ENCODE peak calls at places on chromosomes 5 and 9, in ten cellular contexts. One of them, this sample, is unnamed.
A peak's percentile ranks its signal among the peaks of the same experiment; 100 is the strongest.

GRCh38 chr5:55141945-55142690 is 17.9 kb upstream of the GPX8 start:
- DNase-seq in prostate gland: no peak
- DNase-seq in heart right ventricle: no peak
- DNase-seq in vagina: no peak
- DNase-seq in thyroid gland: no peak
- DNase-seq in tibial nerve: no peak
- DNase-seq in Caco-2: no peak
- DNase-seq in left ventricle myocardium inferior: no peak
- DNase-seq in kidney: no peak
- DNase-seq in lung: no peak
- DNase-seq in this sample: no peak

GRCh38 chr9:120841930-120842684 is 615 bp downstream of the PSMD5 start:
- DNase-seq in Caco-2: no peak
- DNase-seq in tibial nerve: no peak
- DNase-seq in thyroid gland: no peak
- DNase-seq in left ventricle myocardium inferior: no peak
- DNase-seq in heart right ventricle: no peak
- DNase-seq in kidney: no peak
- DNase-seq in prostate gland: peak; percentile 30
- DNase-seq in lung: no peak
- DNase-seq in vagina: no peak
- DNase-seq in this sample: no peak

GRCh38 chr5:81830602-81831001 is 79.7 kb upstream of the SSBP2 start:
- DNase-seq in heart right ventricle: no peak
- DNase-seq in thyroid gland: no peak
- DNase-seq in kidney: no peak
- DNase-seq in left ventricle myocardium inferior: no peak
- DNase-seq in tibial nerve: no peak
- DNase-seq in lung: no peak
- DNase-seq in prostate gland: no peak
- DNase-seq in Caco-2: no peak
- DNase-seq in vagina: no peak
- DNase-seq in this sample: no peak

GRCh38 chr9:11269036-11269435 is 656.2 kb upstream of the PTPRD start:
- DNase-seq in left ventricle myocardium inferior: no peak
- DNase-seq in vagina: no peak
- DNase-seq in prostate gland: no peak
- DNase-seq in Caco-2: no peak
- DNase-seq in heart right ventricle: no peak
- DNase-seq in tibial nerve: no peak
- DNase-seq in thyroid gland: no peak
- DNase-seq in lung: no peak
- DNase-seq in kidney: no peak
- DNase-seq in this sample: no peak

GRCh38 chr9:12554636-12555035 is 138.5 kb upstream of the TYRP1 start:
- DNase-seq in kidney: no peak
- DNase-seq in Caco-2: peak; percentile 8
- DNase-seq in lung: no peak
- DNase-seq in thyroid gland: no peak
- DNase-seq in heart right ventricle: no peak
- DNase-seq in vagina: no peak
- DNase-seq in prostate gland: no peak
- DNase-seq in tibial nerve: no peak
- DNase-seq in left ventricle myocardium inferior: no peak
- DNase-seq in this sample: no peak

GRCh38 chr5:136311999-136312398 is 53.3 kb downstream of the TRPC7 start:
- DNase-seq in tibial nerve: no peak
- DNase-seq in heart right ventricle: no peak
- DNase-seq in left ventricle myocardium inferior: no peak
- DNase-seq in vagina: no peak
- DNase-seq in thyroid gland: no peak
- DNase-seq in prostate gland: no peak
- DNase-seq in lung: no peak
- DNase-seq in Caco-2: no peak
- DNase-seq in kidney: no peak
- DNase-seq in this sample: no peak

GRCh38 chr5:93604119-93604963 is 21.3 kb downstream of the NR2F1 start:
- DNase-seq in kidney: peak; percentile 83
- DNase-seq in prostate gland: no peak
- DNase-seq in vagina: no peak
- DNase-seq in Caco-2: no peak
- DNase-seq in thyroid gland: peak; percentile 35
- DNase-seq in tibial nerve: no peak
- DNase-seq in left ventricle myocardium inferior: no peak
- DNase-seq in lung: no peak
- DNase-seq in heart right ventricle: no peak
- DNase-seq in this sample: no peak

GRCh38 chr5:177369050-177369912 is 11.6 kb downstream of the RGS14 start:
- DNase-seq in prostate gland: no peak
- DNase-seq in Caco-2: peak; percentile 69
- DNase-seq in thyroid gland: peak; percentile 28
- DNase-seq in tibial nerve: no peak
- DNase-seq in lung: no peak
- DNase-seq in left ventricle myocardium inferior: no peak
- DNase-seq in kidney: no peak
- DNase-seq in heart right ventricle: no peak
- DNase-seq in vagina: no peak
- DNase-seq in this sample: no peak

GRCh38 chr9:132406554-132407122 is at the start of gene TTF1:
- DNase-seq in prostate gland: peak; percentile 80
- DNase-seq in lung: peak; percentile 93
- DNase-seq in Caco-2: peak; percentile 89
- DNase-seq in heart right ventricle: peak; percentile 93
- DNase-seq in thyroid gland: peak; percentile 88
- DNase-seq in tibial nerve: peak; percentile 67
- DNase-seq in left ventricle myocardium inferior: peak; percentile 90
- DNase-seq in vagina: no peak
- DNase-seq in kidney: peak; percentile 97
- DNase-seq in this sample: peak; percentile 92

GRCh38 chr9:124594215-124594614 is 87.0 kb upstream of the NR5A1 start:
- DNase-seq in vagina: no peak
- DNase-seq in thyroid gland: peak; percentile 10
- DNase-seq in kidney: no peak
- DNase-seq in Caco-2: no peak
- DNase-seq in prostate gland: no peak
- DNase-seq in heart right ventricle: no peak
- DNase-seq in left ventricle myocardium inferior: no peak
- DNase-seq in tibial nerve: no peak
- DNase-seq in lung: no peak
- DNase-seq in this sample: no peak

DNA sequence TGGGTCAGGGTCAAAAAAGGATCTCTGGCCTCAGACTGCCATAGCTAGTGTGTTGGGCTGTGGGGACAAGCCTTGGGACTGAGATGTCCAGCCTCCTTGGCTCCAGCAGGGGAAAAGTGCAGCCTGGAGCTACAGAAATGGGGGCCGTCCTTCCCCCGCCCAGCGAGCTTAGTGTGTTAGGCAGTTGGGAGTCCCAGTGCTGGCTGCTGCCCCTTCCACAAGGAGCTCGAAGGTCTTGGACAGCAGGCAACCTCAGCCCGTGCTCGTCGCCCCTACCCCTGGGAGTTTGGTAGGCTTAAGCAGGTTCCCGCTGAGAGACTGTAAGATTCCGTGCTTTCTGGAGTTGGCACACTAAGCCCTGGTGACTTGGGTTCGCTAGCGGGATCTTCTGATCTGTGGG is 293.0 kb upstream of the CDH12 start:
- DNase-seq in thyroid gland: no peak
- DNase-seq in vagina: no peak
- DNase-seq in kidney: peak; percentile 46
- DNase-seq in lung: no peak
- DNase-seq in heart right ventricle: no peak
- DNase-seq in prostate gland: no peak
- DNase-seq in tibial nerve: no peak
- DNase-seq in left ventricle myocardium inferior: no peak
- DNase-seq in Caco-2: no peak
- DNase-seq in this sample: no peak
- H3K4me3 ChIP-seq in thyroid gland: no peak overlapping the region
- H3K4me3 ChIP-seq in vagina: no peak overlapping the region
- H3K4me3 ChIP-seq in kidney: no peak overlapping the region
- H3K4me3 ChIP-seq in lung: no peak overlapping the region
- H3K4me3 ChIP-seq in heart right ventricle: no peak overlapping the region
- H3K4me3 ChIP-seq in prostate gland: no peak overlapping the region
- H3K4me3 ChIP-seq in tibial nerve: no peak overlapping the region
- H3K4me3 ChIP-seq in left ventricle myocardium inferior: no peak overlapping the region
- H3K4me3 ChIP-seq in Caco-2: no peak overlapping the region
- H3K4me3 ChIP-seq in this sample: no peak overlapping the region

GRCh38 chr9:72361227-72361626 is 3.8 kb downstream of the ZFAND5 start:
- DNase-seq in thyroid gland: no peak
- DNase-seq in lung: no peak
- DNase-seq in vagina: no peak
- DNase-seq in left ventricle myocardium inferior: no peak
- DNase-seq in prostate gland: no peak
- DNase-seq in Caco-2: no peak
- DNase-seq in tibial nerve: no peak
- DNase-seq in kidney: no peak
- DNase-seq in heart right ventricle: no peak
- DNase-seq in this sample: no peak
- H3K4me1 ChIP-seq in thyroid gland: peaks cover 52% of the 10 kb centered on the region
- H3K4me1 ChIP-seq in lung: peaks cover 31% of the 10 kb centered on the region
- H3K4me1 ChIP-seq in vagina: peaks cover 66% of the 10 kb centered on the region
- H3K4me1 ChIP-seq in left ventricle myocardium inferior: peaks cover 89% of the 10 kb centered on the region
- H3K4me1 ChIP-seq in prostate gland: no peaks in the 10 kb centered on the region
- H3K4me1 ChIP-seq in Caco-2: no peaks in the 10 kb centered on the region
- H3K4me1 ChIP-seq in tibial nerve: peaks cover 44% of the 10 kb centered on the region
- H3K4me1 ChIP-seq in kidney: peaks cover 41% of the 10 kb centered on the region
- H3K4me1 ChIP-seq in heart right ventricle: peaks cover 68% of the 10 kb centered on the region
- H3K4me1 ChIP-seq in this sample: no peaks in the 10 kb centered on the region

GRCh38 chr5:151245820-151246219 is 7.2 kb upstream of the GM2A start:
- DNase-seq in vagina: no peak
- DNase-seq in lung: no peak
- DNase-seq in heart right ventricle: no peak
- DNase-seq in prostate gland: no peak
- DNase-seq in thyroid gland: no peak
- DNase-seq in kidney: no peak
- DNase-seq in Caco-2: no peak
- DNase-seq in left ventricle myocardium inferior: no peak
- DNase-seq in tibial nerve: no peak
- DNase-seq in this sample: no peak
- H3K4me3 ChIP-seq in vagina: no peak overlapping the region
- H3K4me3 ChIP-seq in lung: no peak overlapping the region
- H3K4me3 ChIP-seq in heart right ventricle: no peak overlapping the region
- H3K4me3 ChIP-seq in prostate gland: no peak overlapping the region
- H3K4me3 ChIP-seq in thyroid gland: no peak overlapping the region
- H3K4me3 ChIP-seq in kidney: no peak overlapping the region
- H3K4me3 ChIP-seq in Caco-2: no peak overlapping the region
- H3K4me3 ChIP-seq in left ventricle myocardium inferior: no peak overlapping the region
- H3K4me3 ChIP-seq in tibial nerve: no peak overlapping the region
- H3K4me3 ChIP-seq in this sample: no peak overlapping the region

GRCh38 chr9:128684325-128685021 is 4.5 kb upstream of the SET start:
- DNase-seq in kidney: peak; percentile 95
- DNase-seq in left ventricle myocardium inferior: peak; percentile 71
- DNase-seq in heart right ventricle: peak; percentile 72
- DNase-seq in prostate gland: peak; percentile 91
- DNase-seq in thyroid gland: peak; percentile 94
- DNase-seq in vagina: no peak
- DNase-seq in Caco-2: peak; percentile 88
- DNase-seq in lung: peak; percentile 90
- DNase-seq in tibial nerve: peak; percentile 52
- DNase-seq in this sample: peak; percentile 77
- H3K4me1 ChIP-seq in kidney: peaks cover 13% of the 10 kb centered on the region
- H3K4me1 ChIP-seq in left ventricle myocardium inferior: peaks cover 33% of the 10 kb centered on the region
- H3K4me1 ChIP-seq in heart right ventricle: peaks cover 29% of the 10 kb centered on the region
- H3K4me1 ChIP-seq in prostate gland: peaks cover 9% of the 10 kb centered on the region
- H3K4me1 ChIP-seq in thyroid gland: peaks cover 27% of the 10 kb centered on the region
- H3K4me1 ChIP-seq in vagina: peaks cover 39% of the 10 kb centered on the region
- H3K4me1 ChIP-seq in Caco-2: peaks cover 24% of the 10 kb centered on the region
- H3K4me1 ChIP-seq in lung: peaks cover 5% of the 10 kb centered on the region
- H3K4me1 ChIP-seq in tibial nerve: no peaks in the 10 kb centered on the region
- H3K4me1 ChIP-seq in this sample: peaks cover 13% of the 10 kb centered on the region

DNA sequence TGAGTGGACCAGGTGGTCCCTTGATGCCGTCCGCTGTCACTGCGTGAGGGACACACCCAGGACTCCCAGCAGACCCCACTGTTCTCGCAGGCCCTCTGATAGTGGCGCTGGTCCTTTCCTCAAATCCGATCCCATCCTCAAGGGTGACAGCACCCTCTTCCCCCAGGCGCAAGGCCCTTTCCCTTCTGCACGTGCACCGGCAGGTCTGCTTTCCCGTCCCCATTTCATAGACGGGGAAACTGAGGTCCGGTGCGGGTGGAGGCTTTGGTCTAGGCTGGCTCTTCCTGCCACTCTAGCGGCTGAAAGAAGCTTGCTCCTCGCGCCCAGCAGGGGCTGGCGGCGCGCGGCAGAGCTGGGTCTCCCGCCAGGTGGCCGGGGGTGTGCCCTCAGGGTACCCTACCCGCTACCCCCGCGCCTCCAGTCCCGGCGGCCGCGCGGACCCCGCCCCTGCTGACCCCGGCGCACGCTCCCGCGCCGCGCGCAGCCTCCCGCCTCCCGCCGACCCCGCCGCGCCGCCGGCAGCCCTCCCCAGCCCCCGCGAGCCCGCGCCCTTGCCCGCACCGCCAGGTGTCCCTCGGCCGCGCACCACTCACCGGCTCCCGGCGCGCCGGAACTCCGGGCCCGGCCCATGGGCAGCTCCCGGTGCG is 453 bp downstream of the RASGEF1C start:
- DNase-seq in thyroid gland: peak; percentile 17
- DNase-seq in lung: no peak
- DNase-seq in tibial nerve: no peak
- DNase-seq in Caco-2: peak; percentile 57
- DNase-seq in kidney: no peak
- DNase-seq in heart right ventricle: no peak
- DNase-seq in prostate gland: no peak
- DNase-seq in vagina: no peak
- DNase-seq in left ventricle myocardium inferior: no peak
- DNase-seq in this sample: no peak
- H3K4me3 ChIP-seq in thyroid gland: no peak overlapping the region
- H3K4me3 ChIP-seq in lung: no peak overlapping the region
- H3K4me3 ChIP-seq in tibial nerve: peak overlapping the region; percentile 42
- H3K4me3 ChIP-seq in Caco-2: peak overlapping the region; percentile 53
- H3K4me3 ChIP-seq in kidney: no peak overlapping the region
- H3K4me3 ChIP-seq in heart right ventricle: peak overlapping the region; percentile 21
- H3K4me3 ChIP-seq in prostate gland: peak overlapping the region; percentile 31
- H3K4me3 ChIP-seq in vagina: peak overlapping the region; percentile 31
- H3K4me3 ChIP-seq in left ventricle myocardium inferior: peak overlapping the region; percentile 59
- H3K4me3 ChIP-seq in this sample: peak overlapping the region; percentile 43

DNA sequence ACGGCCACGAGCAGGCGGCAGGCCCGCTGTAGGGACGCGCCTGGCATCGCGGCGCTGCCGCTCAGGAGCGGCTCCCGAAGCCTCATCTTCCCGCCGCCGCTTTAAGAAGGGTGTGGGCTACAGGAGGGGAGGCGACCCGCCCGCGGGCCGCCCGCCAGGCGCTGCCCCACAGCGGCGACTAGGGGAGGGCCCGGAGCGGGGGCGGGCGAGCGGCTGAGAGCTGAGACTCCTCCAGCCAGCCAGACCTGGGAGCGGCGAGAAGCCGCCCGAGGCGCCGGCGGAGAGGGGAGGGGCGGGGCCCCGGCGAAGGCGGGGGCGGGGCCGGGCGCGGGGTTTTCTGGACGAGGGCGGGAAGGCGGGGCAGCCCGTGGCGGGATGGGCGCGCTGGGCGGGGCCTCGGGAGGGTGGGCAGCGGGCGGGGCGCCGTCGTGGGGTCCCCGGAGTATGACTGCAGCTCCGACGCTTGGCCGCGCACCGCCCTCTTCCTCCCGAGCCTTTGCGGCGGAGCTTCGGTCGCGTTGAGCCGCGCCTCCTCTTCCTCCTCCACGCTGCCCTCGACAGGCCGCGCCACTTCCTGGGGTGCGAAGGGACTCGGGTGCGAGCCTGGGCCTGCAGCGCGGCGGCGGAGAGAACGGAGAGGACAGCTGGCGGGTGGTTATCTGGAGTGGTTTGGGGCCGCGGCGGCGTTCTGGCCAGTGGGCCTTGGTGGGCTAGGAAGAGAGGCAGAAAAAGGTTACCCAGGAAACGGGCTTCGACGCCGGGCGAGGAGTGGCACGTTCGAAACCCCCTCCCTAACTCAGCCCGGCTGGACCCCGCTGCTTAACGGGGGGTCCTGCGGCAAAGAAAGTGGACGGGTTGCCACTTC is at the start of gene B4GALT1:
- DNase-seq in thyroid gland: peak; percentile 97
- DNase-seq in prostate gland: peak; percentile 95
- DNase-seq in heart right ventricle: peak; percentile 95
- DNase-seq in Caco-2: peak; percentile 97
- DNase-seq in vagina: peak; percentile 96
- DNase-seq in kidney: peak; percentile 99
- DNase-seq in lung: peak; percentile 96
- DNase-seq in left ventricle myocardium inferior: peak; percentile 98
- DNase-seq in tibial nerve: peak; percentile 92
- DNase-seq in this sample: peak; percentile 98
- H3K4me1 ChIP-seq in thyroid gland: peaks cover 46% of the 10 kb centered on the region
- H3K4me1 ChIP-seq in prostate gland: peaks cover 13% of the 10 kb centered on the region
- H3K4me1 ChIP-seq in heart right ventricle: peaks cover 70% of the 10 kb centered on the region
- H3K4me1 ChIP-seq in Caco-2: peaks cover 63% of the 10 kb centered on the region
- H3K4me1 ChIP-seq in vagina: peaks cover 47% of the 10 kb centered on the region
- H3K4me1 ChIP-seq in kidney: peaks cover 43% of the 10 kb centered on the region
- H3K4me1 ChIP-seq in lung: peaks cover 29% of the 10 kb centered on the region
- H3K4me1 ChIP-seq in left ventricle myocardium inferior: peaks cover 76% of the 10 kb centered on the region
- H3K4me1 ChIP-seq in tibial nerve: peaks cover 32% of the 10 kb centered on the region
- H3K4me1 ChIP-seq in this sample: no peaks in the 10 kb centered on the region